ENCODE peak calls at places on chromosomes 6 and 20, in seven cellular contexts. B is CD8-positive, alpha-beta T cell; D is transverse colon; G is aorta; I is heart right ventricle; U is right cardiac atrium; X is uterus. L is an unnamed sample. For H3K27me3, the result is how much of the 10 kb centered on the place peaks cover.

GRCh38 chr6:45780523-45780922 is 235.1 kb downstream of the CLIC5 start:
- DNase-seq in B (no peak), D (no peak), G (no peak), I (no peak), U (no peak), X (no peak), L (no peak)

GRCh38 chr6:158627168-158627939 is 17.2 kb downstream of the DYNLT1 start:
- DNase-seq in B (no peak), D (no peak), G (no peak), I (no peak), U (peak), X (no peak), L (no peak)

GRCh38 chr6:118377711-118378414 is 170.2 kb upstream of the PLN start:
- DNase-seq in B (no peak), D (no peak), G (no peak), I (peak), U (peak), X (no peak), L (peak)

GRCh38 chr6:157462956-157463742 is 82.2 kb downstream of the ZDHHC14 start:
- DNase-seq in B (no peak), D (no peak), G (no peak), I (no peak), U (no peak), X (no peak), L (no peak)

GRCh38 chr6:75502884-75503283 is 9.3 kb upstream of the FILIP1 start:
- DNase-seq in B (no peak), D (no peak), G (no peak), I (no peak), U (no peak), X (no peak), L (no peak)

GRCh38 chr6:157659536-157660271 is 163.3 kb upstream of the SNX9 start:
- DNase-seq in B (no peak), D (no peak), G (no peak), I (no peak), U (no peak), X (no peak), L (no peak)

GRCh38 chr6:21592953-21593352 is 598 bp upstream of the SOX4 start:
- DNase-seq in B (no peak), D (no peak), G (no peak), I (no peak), U (no peak), X (no peak), L (no peak)

GRCh38 chr6:33886673-33887144 is 82.9 kb upstream of the MLN start:
- DNase-seq in B (no peak), D (peak), G (no peak), I (peak), U (peak), X (peak), L (no peak)

GRCh38 chr6:107493158-107494057 is 3.5 kb downstream of the SOBP start:
- DNase-seq in B (no peak), D (no peak), G (no peak), I (no peak), U (peak), X (no peak), L (no peak)

GRCh38 chr20:51431321-51431720 is 111.2 kb downstream of the NFATC2 start:
- DNase-seq in B (no peak), D (no peak), G (no peak), I (no peak), U (no peak), X (no peak), L (no peak)
- H3K4me3 ChIP-seq in B (no peak), D (no peak), G (no peak), I (no peak), U (no peak), X (no peak), L (no peak)

GRCh38 chr20:19828233-19828632 is 70.2 kb downstream of the RIN2 start:
- DNase-seq in B (no peak), D (no peak), G (no peak), I (no peak), U (no peak), X (no peak), L (no peak)

GRCh38 chr20:19824861-19825260 is 66.8 kb downstream of the RIN2 start:
- DNase-seq in B (no peak), D (no peak), G (no peak), I (no peak), U (no peak), X (no peak), L (no peak)

GRCh38 chr20:19826179-19826914 is 68.3 kb downstream of the RIN2 start:
- DNase-seq in B (no peak), D (no peak), G (no peak), I (no peak), U (no peak), X (no peak), L (no peak)

GRCh38 chr20:19830351-19830750 is 72.3 kb downstream of the RIN2 start:
- DNase-seq in B (no peak), D (no peak), G (no peak), I (no peak), U (no peak), X (no peak), L (no peak)

GRCh38 chr20:19827818-19828217 is 69.8 kb downstream of the RIN2 start:
- DNase-seq in B (no peak), D (no peak), G (no peak), I (no peak), U (no peak), X (no peak), L (no peak)
- H3K27ac ChIP-seq in B (no peak), D (no peak), G (no peak), I (peak), U (no peak), X (no peak), L (no peak)

DNA sequence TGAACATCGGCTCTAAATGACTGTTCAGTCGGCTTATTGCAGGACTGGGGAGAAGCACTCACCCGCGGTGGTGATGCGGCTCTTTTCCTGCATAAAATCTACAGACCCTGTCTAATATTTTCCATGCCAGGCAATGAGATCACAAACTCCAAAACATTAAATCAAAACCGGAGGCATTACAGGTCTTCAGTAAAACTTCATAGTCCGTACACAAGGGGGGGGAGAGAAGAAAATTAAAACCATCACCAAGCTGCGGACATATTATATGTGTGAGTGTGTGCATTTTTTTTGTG is 6.3 kb upstream of the PAX1 start:
- DNase-seq in B (no peak), D (no peak), G (no peak), I (no peak), U (no peak), X (no peak), L (no peak)
- H3K27me3 ChIP-seq in B (under half), D (half or more), G (under half), I (half or more), U (under half), X (under half), L (half or more)

GRCh38 chr20:31871602-31871954 is 1.1 kb downstream of the TTLL9 start:
- DNase-seq in B (no peak), D (no peak), G (no peak), I (no peak), U (no peak), X (no peak), L (no peak)

GRCh38 chr20:31872406-31872805 is 2.0 kb downstream of the TTLL9 start:
- DNase-seq in B (no peak), D (no peak), G (no peak), I (no peak), U (no peak), X (no peak), L (no peak)

GRCh38 chr20:31869673-31869941 is 720 bp downstream of the DUSP15 start:
- DNase-seq in B (no peak), D (no peak), G (no peak), I (no peak), U (no peak), X (no peak), L (no peak)

GRCh38 chr20:31869942-31870702 is at the start of the genes DUSP15 and TTLL9:
- DNase-seq in B (no peak), D (peak), G (peak), I (peak), U (peak), X (no peak), L (no peak)

GRCh38 chr20:31870703-31871601 is 518 bp downstream of the TTLL9 start:
- DNase-seq in B (no peak), D (peak), G (no peak), I (no peak), U (peak), X (no peak), L (no peak)
- H3K4me3 ChIP-seq in B (peak), D (peak), G (peak), I (peak), U (peak), X (peak), L (peak)

DNA sequence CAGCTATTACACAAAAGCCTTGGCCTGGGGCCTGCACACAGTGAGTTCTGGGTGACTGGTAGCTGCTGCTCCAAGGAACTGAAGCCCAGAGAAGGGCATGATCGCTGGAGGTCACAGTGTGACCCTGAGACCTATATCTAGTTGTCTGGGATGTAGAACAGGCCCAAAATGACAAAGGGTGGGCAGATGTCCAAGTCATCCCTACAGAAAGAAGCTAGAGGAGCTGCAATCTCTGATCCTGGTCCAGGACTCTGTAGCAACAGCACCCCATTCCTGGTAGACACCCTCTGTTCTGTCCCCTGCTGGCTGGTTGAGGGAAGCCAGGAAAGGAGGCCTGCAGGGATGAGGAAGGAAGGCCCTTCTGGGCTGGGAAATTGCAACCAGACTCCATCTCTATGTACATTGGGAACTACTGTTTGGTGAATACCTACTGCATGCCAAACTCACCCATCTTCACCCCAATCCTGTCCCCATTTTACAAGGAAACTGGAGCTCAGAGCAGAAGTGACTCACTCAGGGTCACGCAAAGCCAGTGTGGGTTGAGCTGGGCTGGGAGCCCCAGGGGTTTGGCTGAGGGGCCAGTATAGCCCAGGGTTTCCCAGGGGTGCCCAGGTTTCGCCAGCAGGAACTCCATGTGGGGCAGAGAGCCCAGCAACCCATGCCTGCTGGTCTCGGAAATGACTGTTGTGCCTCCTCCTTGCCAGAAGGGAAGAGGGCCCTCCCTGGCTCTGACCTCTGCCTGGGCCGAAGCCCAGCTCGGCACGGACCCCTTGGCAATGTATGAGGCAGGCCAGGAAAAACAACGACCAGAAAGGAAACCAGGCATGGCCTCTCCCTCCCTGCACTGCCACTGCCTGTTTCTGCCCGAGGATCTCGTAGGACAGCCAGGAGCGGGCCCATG is 44.9 kb upstream of the TLDC2 start:
- DNase-seq in B (no peak), D (no peak), G (peak), I (peak), U (peak), X (peak), L (no peak)
- H3K27ac ChIP-seq in B (no peak), D (peak), G (peak), I (peak), U (peak), X (peak), L (no peak)

GRCh38 chr6:167157414-167157813 is 366 bp downstream of the GPR31 start:
- DNase-seq in B (no peak), D (no peak), G (no peak), I (no peak), U (peak), X (no peak), L (no peak)
- H3K27me3 ChIP-seq in B (under half), D (under half), G (under half), I (under half), U (under half), X (under half), L (under half)

GRCh38 chr6:56686429-56686828 is 43.7 kb upstream of the DST start:
- DNase-seq in B (no peak), D (no peak), G (no peak), I (no peak), U (no peak), X (no peak), L (no peak)

GRCh38 chr6:56684342-56685101 is 41.8 kb upstream of the DST start:
- DNase-seq in B (no peak), D (no peak), G (no peak), I (no peak), U (no peak), X (no peak), L (no peak)

GRCh38 chr6:56683882-56684281 is 41.2 kb upstream of the DST start:
- DNase-seq in B (no peak), D (peak), G (no peak), I (no peak), U (no peak), X (no peak), L (no peak)

GRCh38 chr6:56685102-56685733 is 42.5 kb upstream of the DST start:
- DNase-seq in B (no peak), D (no peak), G (no peak), I (no peak), U (no peak), X (no peak), L (no peak)

GRCh38 chr6:56685994-56686393 is 43.3 kb upstream of the DST start:
- DNase-seq in B (no peak), D (no peak), G (no peak), I (no peak), U (no peak), X (no peak), L (no peak)
- H3K4me3 ChIP-seq in B (no peak), D (no peak), G (no peak), I (no peak), U (no peak), X (no peak), L (no peak)